ENCODE peak calls at places on chromosome 5, in four cellular contexts. T is MM.1S, H is upper lobe of right lung, U is dorsolateral prefrontal cortex. M is an unnamed sample.

GRCh38 chr5:132819468-132819867 is 6.4 kb downstream of the SOWAHA start:
- DNase-seq in T (no peak), U (no peak), H (no peak), M (no peak)

GRCh38 chr5:131795879-131796792 is 681 bp downstream of the FNIP1 start:
- DNase-seq in T (peak; percentile 49), H (peak; percentile 88), U (peak; percentile 71), M (peak; percentile 35)

GRCh38 chr5:103120607-103121200 is 603 bp downstream of the PPIP5K2 start:
- DNase-seq in T (no peak), H (no peak), U (peak; percentile 3), M (peak; percentile 15)

GRCh38 chr5:140346348-140347221 is at the start of gene HBEGF:
- DNase-seq in T (peak; percentile 71), H (peak; percentile 94), U (peak; percentile 83), M (peak; percentile 64)

GRCh38 chr5:177304392-177305119 is 957 bp downstream of the PRELID1 start:
- DNase-seq in U (no peak), T (peak; percentile 70), H (no peak), M (no peak)

GRCh38 chr5:171721469-171721868 is 64.1 kb upstream of the SMIM23 start:
- DNase-seq in T (no peak), U (no peak), H (no peak), M (no peak)

GRCh38 chr5:164306662-164307061 is 801.2 kb downstream of the MAT2B start:
- DNase-seq in U (no peak), T (no peak), H (no peak), M (peak; percentile 9)

GRCh38 chr5:10789726-10790125 is 28.7 kb upstream of the DAP start:
- DNase-seq in U (no peak), T (no peak), H (no peak), M (peak; percentile 23)

GRCh38 chr5:126383246-126383645 is 40.0 kb upstream of the GRAMD2B start:
- DNase-seq in U (no peak), T (no peak), H (no peak), M (no peak)

GRCh38 chr5:92942762-92943161 is 638.3 kb downstream of the NR2F1-AS1 start:
- DNase-seq in H (no peak), U (no peak), T (no peak), M (no peak)

GRCh38 chr5:55151923-55152842 is 7.8 kb upstream of the GPX8 start:
- DNase-seq in T (no peak), U (no peak), H (no peak), M (peak; percentile 42)

GRCh38 chr5:39486361-39486760 is 61.6 kb upstream of the DAB2 start:
- DNase-seq in U (no peak), H (peak; percentile 75), T (no peak), M (no peak)

GRCh38 chr5:138843789-138844461 is 31.2 kb downstream of the LRRTM2 start:
- DNase-seq in U (no peak), T (no peak), H (no peak), M (no peak)
- H3K27ac ChIP-seq in U (no peak overlapping the region), T (no peak overlapping the region), H (no peak overlapping the region), M (no peak overlapping the region)

GRCh38 chr5:155368490-155368889 is 354.9 kb downstream of the KIF4B start:
- DNase-seq in H (no peak), U (no peak), T (no peak), M (no peak)
- TF ChIP-seq CTCF in H (no peak), U (no peak), T (no peak), M (no peak)

DNA sequence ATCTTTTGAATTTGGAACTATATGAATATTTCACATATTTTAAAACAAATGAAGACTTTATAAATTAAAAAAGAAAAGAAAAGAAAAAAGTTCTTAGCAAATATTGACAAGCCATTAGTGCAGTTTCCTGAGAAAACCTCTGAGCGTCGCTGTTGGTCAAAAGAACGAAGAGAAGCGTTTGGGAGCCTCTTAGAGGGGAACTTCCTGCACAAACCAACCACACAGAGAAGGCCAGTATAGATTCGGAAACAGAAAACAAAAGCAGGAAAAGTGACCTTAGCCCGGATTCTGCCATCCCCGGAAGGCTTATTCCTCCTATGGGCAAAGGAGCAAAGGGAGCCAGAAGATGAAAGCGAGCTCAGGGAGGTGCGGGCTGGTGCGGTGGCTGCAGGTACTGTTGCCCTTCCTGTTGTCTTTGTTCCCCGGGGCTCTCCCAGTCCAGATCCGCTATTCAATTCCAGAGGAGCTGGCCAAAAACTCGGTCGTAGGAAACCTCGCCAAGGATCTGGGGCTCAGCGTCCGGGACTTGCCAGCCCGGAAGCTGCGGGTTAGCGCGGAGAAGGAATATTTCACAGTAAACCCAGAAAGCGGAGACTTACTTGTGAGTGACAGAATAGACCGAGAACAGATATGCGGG is at the start of gene PCDHGB2:
- DNase-seq in T (peak; percentile 50), U (no peak), H (no peak), M (no peak)
- H3K27ac ChIP-seq in T (no peak within 1 kb of the TSS), U (no peak within 1 kb of the TSS), H (no peak within 1 kb of the TSS), M (no peak within 1 kb of the TSS)

DNA sequence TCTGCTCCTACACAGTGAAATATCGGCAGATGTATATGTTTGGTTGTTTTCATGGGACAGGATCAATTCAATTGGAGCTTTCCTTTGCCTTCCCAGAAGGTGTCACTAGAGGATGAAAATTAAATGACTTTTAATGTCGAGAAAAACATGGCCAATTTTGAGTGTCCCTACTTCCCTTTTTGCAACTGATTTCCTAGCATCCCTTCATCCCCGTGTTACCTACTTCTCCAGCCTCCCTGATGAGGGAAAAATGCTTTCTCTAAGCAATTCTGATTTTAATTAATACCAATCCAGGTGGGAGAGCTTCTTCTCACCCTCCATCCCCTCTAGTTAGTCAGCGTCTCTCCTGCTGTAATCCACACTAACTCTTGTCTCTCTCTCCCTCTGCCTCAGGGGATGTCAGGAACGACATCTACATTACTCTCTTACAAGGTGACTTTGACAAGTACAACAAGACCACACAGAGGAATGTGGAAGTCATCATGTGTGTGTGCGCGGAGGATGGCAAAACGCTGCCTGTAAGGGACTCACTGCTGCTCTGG is 64.9 kb downstream of the DOCK2 start:
- DNase-seq in U (no peak), T (no peak), H (no peak), M (no peak)
- TF ChIP-seq CTCF in U (peak; percentile 58), T (no peak), H (peak; percentile 39), M (peak; percentile 59)

GRCh38 chr5:149466457-149466972 is 84.7 kb downstream of the CSNK1A1 start:
- DNase-seq in U (no peak), T (no peak), H (no peak), M (peak; percentile 90)
- H3K27ac ChIP-seq in U (no peak overlapping the region), T (no peak overlapping the region), H (no peak overlapping the region), M (peak overlapping the region; percentile 24)

M was measured in brain microvascular endothelial cell.